ENCODE peak calls at places on chromosome 4, in six cellular contexts. A is dorsolateral prefrontal cortex; Z is AG10803; L is GM12865; U is CD8-positive, alpha-beta T cell; E is A549. N is an unnamed sample.
A peak's percentile ranks its signal among the peaks of the same experiment; 100 is the strongest.

GRCh38 chr4:8365353-8365752 is 75.2 kb downstream of the ACOX3 start:
- DNase-seq in A (peak; percentile 14), Z (no peak), L (no peak), U (no peak), E (no peak), N (no peak)

GRCh38 chr4:118287691-118288090 is 65.1 kb downstream of the PRSS12 start:
- DNase-seq in A (no peak), Z (no peak), L (no peak), U (no peak), E (no peak), N (no peak)

GRCh38 chr4:20552004-20552403 is 148.3 kb upstream of the PACRGL start:
- DNase-seq in A (no peak), Z (no peak), L (no peak), U (no peak), E (no peak), N (no peak)

GRCh38 chr4:22071749-22072148 is 123.2 kb upstream of the KCNIP4 start:
- DNase-seq in A (no peak), Z (no peak), L (peak; percentile 46), U (no peak), E (no peak), N (no peak)

GRCh38 chr4:15341733-15342300 is 86.0 kb upstream of the C1QTNF7 start:
- DNase-seq in A (no peak), Z (no peak), L (no peak), U (no peak), E (no peak), N (no peak)

GRCh38 chr4:123232439-123232838 is 164.2 kb upstream of the SPRY1 start:
- DNase-seq in A (no peak), Z (peak; percentile 50), L (no peak), U (no peak), E (no peak), N (no peak)

GRCh38 chr4:121140712-121141111 is 23.4 kb downstream of the TNIP3 start:
- DNase-seq in A (no peak), Z (peak; percentile 95), L (no peak), U (no peak), E (no peak), N (no peak)

GRCh38 chr4:169315530-169316306 is 45.0 kb upstream of the SH3RF1 start:
- DNase-seq in A (no peak), Z (peak; percentile 35), L (no peak), U (no peak), E (no peak), N (no peak)

GRCh38 chr4:1250921-1251772 is 2.2 kb upstream of the CTBP1 start:
- DNase-seq in A (no peak), Z (no peak), L (no peak), U (no peak), E (no peak), N (no peak)

GRCh38 chr4:62126064-62126732 is 926.1 kb downstream of the ADGRL3 start:
- DNase-seq in A (no peak), Z (no peak), L (no peak), U (no peak), E (no peak), N (no peak)

GRCh38 chr4:41213563-41214157 is 682 bp downstream of the APBB2 start:
- DNase-seq in A (no peak), Z (no peak), L (peak; percentile 39), U (no peak), E (peak; percentile 21), N (no peak)

GRCh38 chr4:59180969-59181368 is 2019.2 kb upstream of the ADGRL3 start:
- DNase-seq in A (no peak), Z (no peak), L (no peak), U (no peak), E (no peak), N (no peak)

GRCh38 chr4:16537926-16538325 is 311.7 kb upstream of the TAPT1 start:
- DNase-seq in A (no peak), Z (no peak), L (no peak), U (no peak), E (no peak), N (no peak)

GRCh38 chr4:24664956-24665355 is 80.6 kb upstream of the DHX15 start:
- DNase-seq in A (peak; percentile 36), Z (peak; percentile 92), L (no peak), U (no peak), E (no peak), N (no peak)

GRCh38 chr4:2796261-2797187 is 3.6 kb downstream of the SH3BP2 start:
- DNase-seq in A (peak; percentile 31), Z (peak; percentile 83), L (no peak), U (no peak), E (no peak), N (no peak)

GRCh38 chr4:185127021-185127925 is 15.8 kb upstream of the SLC25A4 start:
- DNase-seq in A (no peak), Z (no peak), L (no peak), U (no peak), E (peak; percentile 33), N (no peak)

GRCh38 chr4:53816561-53816960 is 225.3 kb upstream of the LNX1 start:
- DNase-seq in A (no peak), Z (peak; percentile 86), L (no peak), U (no peak), E (no peak), N (no peak)

GRCh38 chr4:2353222-2354107 is 65.0 kb downstream of the ZFYVE28 start:
- DNase-seq in A (peak; percentile 84), Z (no peak), L (no peak), U (no peak), E (no peak), N (no peak)

GRCh38 chr4:8185280-8185679 is 13.8 kb upstream of the SH3TC1 start:
- DNase-seq in A (no peak), Z (peak; percentile 94), L (no peak), U (no peak), E (no peak), N (no peak)

GRCh38 chr4:70632028-70632427 is 3.5 kb downstream of the ENAM start:
- DNase-seq in A (no peak), Z (peak; percentile 24), L (no peak), U (no peak), E (no peak), N (no peak)

GRCh38 chr4:158268553-158268952 is 58.3 kb downstream of the TMEM144 start:
- DNase-seq in A (no peak), Z (no peak), L (no peak), U (no peak), E (no peak), N (no peak)

GRCh38 chr4:99946346-99947189 is at the start of gene DNAJB14:
- DNase-seq in A (peak; percentile 45), Z (peak; percentile 81), L (peak; percentile 91), U (peak; percentile 73), E (no peak), N (peak; percentile 62)

GRCh38 chr4:150890246-150890645 is 124.8 kb downstream of the LRBA start:
- DNase-seq in A (no peak), Z (no peak), L (no peak), U (no peak), E (no peak), N (no peak)

GRCh38 chr4:166435449-166435848 is 562.4 kb downstream of the TLL1 start:
- DNase-seq in A (no peak), Z (peak; percentile 53), L (no peak), U (no peak), E (no peak), N (no peak)

GRCh38 chr4:73019462-73020047 is 50.0 kb downstream of the COX18 start:
- DNase-seq in A (no peak), Z (peak; percentile 51), L (peak; percentile 44), U (no peak), E (peak; percentile 6), N (no peak)

GRCh38 chr4:153488719-153489384 is 22.7 kb downstream of the TMEM131L start:
- DNase-seq in A (peak; percentile 58), Z (no peak), L (peak; percentile 91), U (no peak), E (no peak), N (peak; percentile 69)
- H3K4me3 ChIP-seq in A (peak overlapping the region; percentile 36), Z (no peak overlapping the region), L (peak overlapping the region; percentile 93), U (peak overlapping the region; percentile 57), E (no peak overlapping the region), N (peak overlapping the region; percentile 80)

DNA sequence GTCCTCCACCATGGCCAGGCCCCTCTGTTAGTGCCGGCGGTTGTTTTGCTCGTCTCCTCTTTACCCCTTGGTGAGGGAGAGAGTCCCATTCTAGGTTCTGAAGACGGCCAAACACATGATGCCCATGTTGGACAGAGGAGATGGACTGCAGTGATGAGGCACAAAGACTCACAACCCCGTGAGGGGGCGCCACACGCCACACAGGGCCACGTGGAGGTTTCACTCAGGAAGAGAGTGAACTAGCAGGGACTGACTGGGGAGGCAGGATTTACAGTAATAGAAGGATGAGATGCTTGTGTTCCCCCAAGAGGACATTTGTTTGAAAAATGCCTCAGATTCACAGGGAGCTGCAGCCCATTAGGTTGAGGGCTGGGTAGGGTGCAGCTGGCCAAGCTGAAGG is 655.3 kb upstream of the FRG1 start:
- DNase-seq in A (no peak), Z (no peak), L (no peak), U (no peak), E (no peak), N (no peak)
- TF ChIP-seq CTCF in A (no peak), Z (no peak), L (no peak), U (no peak), E (no peak), N (no peak)

GRCh38 chr4:76147454-76148141 is 599 bp downstream of the NUP54 start:
- DNase-seq in A (peak; percentile 42), Z (peak; percentile 52), L (peak; percentile 73), U (peak; percentile 8), E (peak; percentile 72), N (no peak)

GRCh38 chr4:76144546-76144945 is 3.7 kb downstream of the NUP54 start:
- DNase-seq in A (no peak), Z (no peak), L (no peak), U (no peak), E (no peak), N (no peak)

GRCh38 chr4:76153356-76153755 is 5.2 kb upstream of the NUP54 start:
- DNase-seq in A (no peak), Z (no peak), L (no peak), U (no peak), E (no peak), N (no peak)

GRCh38 chr4:76148142-76148849 is at the start of gene NUP54:
- DNase-seq in A (peak; percentile 94), Z (peak; percentile 91), L (peak; percentile 97), U (peak; percentile 93), E (peak; percentile 85), N (peak; percentile 92)
- H3K4me3 ChIP-seq in A (peak within 1 kb of the TSS; percentile 93), Z (peak within 1 kb of the TSS; percentile 77), L (peak within 1 kb of the TSS; percentile 82), U (peak within 1 kb of the TSS; percentile 66), E (peak within 1 kb of the TSS; percentile 71), N (peak within 1 kb of the TSS; percentile 100)

GRCh38 chr4:152815078-152815477 is 35.3 kb downstream of the ARFIP1 start:
- DNase-seq in A (no peak), Z (peak; percentile 57), L (no peak), U (no peak), E (no peak), N (no peak)

GRCh38 chr4:152806492-152807125 is 26.9 kb downstream of the ARFIP1 start:
- DNase-seq in A (no peak), Z (no peak), L (no peak), U (no peak), E (no peak), N (no peak)

GRCh38 chr4:152808670-152809069 is 28.9 kb downstream of the ARFIP1 start:
- DNase-seq in A (no peak), Z (no peak), L (no peak), U (no peak), E (no peak), N (no peak)

GRCh38 chr4:152807294-152807829 is 27.6 kb downstream of the ARFIP1 start:
- DNase-seq in A (no peak), Z (peak; percentile 22), L (peak; percentile 20), U (no peak), E (no peak), N (no peak)

GRCh38 chr4:152810715-152811287 is 31.0 kb downstream of the ARFIP1 start:
- DNase-seq in A (no peak), Z (no peak), L (no peak), U (no peak), E (no peak), N (no peak)
- TF ChIP-seq CTCF in A (no peak), Z (no peak), L (no peak), U (no peak), E (no peak), N (no peak)

N was measured in GM12864.